ENCODE peak calls at places on chromosomes 16 and 17, in eight cellular contexts. H is astrocyte of the spinal cord, E is lower lobe of right lung, L is neural progenitor cell, F is heart left ventricle, P is IMR-90, T is colonic mucosa, I is cardiac fibroblast. J is an unnamed sample.

GRCh38 chr16:47049901-47050583 is 76.6 kb upstream of the DNAJA2 start:
- DNase-seq in E (no peak), H (no peak), F (no peak), P (no peak), T (no peak), L (no peak), I (no peak), J (no peak)

GRCh38 chr17:65261682-65262636 is 124.8 kb downstream of the RGS9 start:
- DNase-seq in E (no peak), F (no peak), L (no peak), I (peak; percentile 55), T (no peak), H (no peak), P (peak; percentile 46), J (no peak)

GRCh38 chr16:52515068-52515671 is 31.8 kb downstream of the TOX3 start:
- DNase-seq in F (no peak), I (no peak), H (no peak), T (no peak), E (no peak), P (no peak), L (peak; percentile 30), J (no peak)

GRCh38 chr16:87766485-87766797 is 655 bp upstream of the KLHDC4 start:
- DNase-seq in H (no peak), P (no peak), F (no peak), L (no peak), T (no peak), I (no peak), E (no peak), J (no peak)

GRCh38 chr17:49987681-49988441 is 7.2 kb downstream of the DLX3 start:
- DNase-seq in P (no peak), I (no peak), F (no peak), H (no peak), E (no peak), T (no peak), L (peak; percentile 69), J (no peak)

GRCh38 chr17:19360772-19361171 is 1.8 kb downstream of the B9D1 start:
- DNase-seq in T (no peak), I (no peak), H (no peak), F (no peak), E (no peak), P (no peak), L (no peak), J (no peak)

GRCh38 chr17:8210761-8211458 is 535 bp upstream of the AURKB start:
- DNase-seq in P (no peak), I (no peak), E (no peak), T (peak; percentile 39), H (no peak), L (no peak), F (no peak), J (no peak)

GRCh38 chr16:21211486-21211885 is at the start of gene ZP2:
- DNase-seq in H (no peak), E (no peak), P (no peak), L (no peak), I (no peak), F (no peak), T (no peak), J (no peak)

GRCh38 chr16:56633535-56633934 is 1.1 kb downstream of the MT1M start:
- DNase-seq in F (no peak), P (no peak), L (no peak), H (no peak), I (no peak), E (no peak), T (no peak), J (no peak)
- H3K4me3 ChIP-seq in F (peak overlapping the region; percentile 46), P (no peak overlapping the region), L (no peak overlapping the region), H (no peak overlapping the region), I (no peak overlapping the region), E (peak overlapping the region; percentile 61), T (no peak overlapping the region), J (no peak overlapping the region)

DNA sequence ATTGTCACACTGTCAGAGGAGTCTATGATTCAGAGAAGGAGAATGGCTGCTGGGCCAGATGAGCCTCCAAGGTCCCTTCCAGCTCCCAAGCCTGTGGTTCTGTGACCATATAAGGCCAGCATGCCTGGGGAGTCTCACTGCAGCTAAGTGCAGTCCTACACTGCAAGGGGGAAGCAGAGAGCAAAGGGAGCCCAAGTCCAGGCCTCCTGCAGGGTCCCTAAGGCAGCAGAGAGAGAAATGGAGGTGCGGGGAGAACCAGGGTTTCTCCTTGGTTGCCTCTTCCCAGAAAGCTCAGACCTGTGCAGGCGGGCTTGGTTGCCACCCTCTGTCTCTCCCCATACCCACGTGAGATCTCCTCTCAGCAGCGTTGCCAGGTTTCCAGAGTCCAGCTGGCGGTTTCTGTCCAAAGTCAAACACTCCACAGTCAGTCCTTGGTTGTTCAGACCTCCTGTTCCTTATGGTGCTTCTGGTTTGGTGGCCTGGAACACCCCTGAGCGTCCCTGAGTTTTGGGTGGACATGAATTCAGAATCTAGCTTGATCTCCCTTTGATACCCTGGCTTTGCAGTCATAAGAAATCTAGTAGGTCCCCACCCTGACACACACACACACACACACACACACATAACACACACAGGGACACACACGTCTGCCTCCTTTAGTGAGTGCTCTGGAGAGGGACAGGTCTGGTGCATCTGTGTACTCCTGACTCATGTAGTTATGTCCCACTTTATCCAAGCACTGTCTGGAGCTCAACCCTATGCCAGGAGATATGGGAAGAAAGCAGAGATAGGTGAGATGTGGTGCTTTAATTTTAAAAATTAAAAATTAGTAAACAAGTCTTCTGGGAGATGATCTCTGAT is 78.8 kb downstream of the GNAO1 start:
- DNase-seq in H (peak; percentile 66), L (peak; percentile 20), I (peak; percentile 77), P (peak; percentile 86), F (no peak), E (no peak), T (no peak), J (peak; percentile 51)
- TF ChIP-seq CTCF in H (peak; percentile 46), L (no peak), I (peak; percentile 39), P (peak; percentile 52), F (no peak), E (no peak), T (no peak), J (peak; percentile 39)

GRCh38 chr17:81403040-81403467 is 7.8 kb downstream of the BAHCC1 start:
- DNase-seq in I (peak; percentile 54), F (no peak), L (peak; percentile 60), E (no peak), P (peak; percentile 46), H (no peak), T (no peak), J (peak; percentile 75)

GRCh38 chr17:81404557-81405165 is 9.4 kb downstream of the BAHCC1 start:
- DNase-seq in T (peak; percentile 57), I (peak; percentile 40), F (no peak), H (no peak), P (no peak), L (no peak), E (no peak), J (peak; percentile 65)

GRCh38 chr17:81402530-81402941 is 7.3 kb downstream of the BAHCC1 start:
- DNase-seq in F (no peak), H (no peak), E (no peak), L (no peak), P (no peak), I (no peak), T (no peak), J (peak; percentile 54)

GRCh38 chr17:81405382-81406005 is 10.2 kb downstream of the BAHCC1 start:
- DNase-seq in T (no peak), H (no peak), I (peak; percentile 81), E (no peak), L (no peak), F (no peak), P (no peak), J (peak; percentile 95)

DNA sequence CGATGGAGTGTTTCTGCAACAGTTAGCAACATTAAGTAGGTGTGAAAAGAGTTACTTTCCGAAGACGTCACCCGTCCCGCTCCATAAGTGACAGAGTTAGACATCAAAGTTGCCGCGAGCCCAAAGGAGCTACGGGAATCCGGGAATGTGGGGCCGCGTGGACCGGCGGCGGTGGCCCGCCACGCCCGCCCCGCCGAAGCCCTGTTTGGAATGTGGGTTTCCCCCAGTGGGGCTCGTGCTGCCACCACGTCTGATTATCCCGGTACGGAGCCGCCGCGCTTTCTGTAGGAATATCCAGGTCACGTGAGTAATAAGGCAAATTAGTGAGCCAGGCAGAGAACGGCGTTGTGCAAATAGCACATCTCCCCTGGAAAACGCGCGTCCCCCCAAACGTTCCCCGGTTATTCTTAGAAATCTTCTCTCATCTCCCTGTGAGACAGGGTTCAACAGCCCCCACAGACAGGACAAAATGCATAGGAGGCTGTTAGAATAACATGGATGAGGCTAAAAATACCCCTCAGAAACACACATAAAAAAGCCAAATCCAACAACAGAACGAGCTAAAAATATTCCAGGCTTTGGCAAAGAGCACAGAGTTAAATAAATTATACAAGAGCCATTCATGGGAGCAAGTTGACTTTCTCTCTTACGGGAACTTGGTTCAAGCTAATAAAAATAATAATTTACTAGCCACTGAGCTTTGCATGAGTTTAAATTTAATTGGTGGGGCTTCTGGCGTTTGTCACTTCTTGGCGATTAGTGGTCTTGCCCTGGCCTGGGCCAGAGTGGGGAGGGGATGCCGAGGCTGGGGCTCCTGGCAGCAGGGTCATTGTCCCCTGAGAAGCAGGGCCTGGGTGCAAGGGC is 8.6 kb downstream of the BAHCC1 start:
- DNase-seq in T (no peak), H (no peak), E (no peak), P (no peak), I (peak; percentile 43), F (no peak), L (no peak), J (peak; percentile 82)
- H3K4me3 ChIP-seq in T (no peak overlapping the region), H (no peak overlapping the region), E (peak overlapping the region; percentile 28), P (no peak overlapping the region), I (no peak overlapping the region), F (peak overlapping the region; percentile 2), L (no peak overlapping the region), J (peak overlapping the region; percentile 27)

GRCh38 chr16:79659352-79659751 is 58.8 kb upstream of the MAF start:
- DNase-seq in E (no peak), T (no peak), P (no peak), H (no peak), F (no peak), I (no peak), L (no peak), J (no peak)

GRCh38 chr16:79662122-79662521 is 61.6 kb upstream of the MAF start:
- DNase-seq in E (no peak), F (no peak), T (no peak), I (no peak), P (no peak), L (no peak), H (no peak), J (no peak)

GRCh38 chr16:79662673-79663313 is 62.3 kb upstream of the MAF start:
- DNase-seq in F (no peak), E (no peak), P (no peak), H (no peak), L (no peak), I (no peak), T (no peak), J (no peak)

GRCh38 chr16:79664407-79664806 is 63.9 kb upstream of the MAF start:
- DNase-seq in T (no peak), E (no peak), F (no peak), H (no peak), L (no peak), I (no peak), P (no peak), J (no peak)

GRCh38 chr16:79661578-79661977 is 61.0 kb upstream of the MAF start:
- DNase-seq in L (no peak), P (no peak), F (no peak), I (no peak), E (no peak), H (no peak), T (no peak), J (no peak)
- TF ChIP-seq CTCF in L (no peak), P (no peak), F (no peak), I (no peak), E (no peak), H (no peak), T (no peak), J (no peak)

GRCh38 chr17:74417178-74418045 is 14.5 kb upstream of the GPRC5C start:
- DNase-seq in L (no peak), P (no peak), I (peak; percentile 56), H (no peak), T (peak; percentile 71), E (no peak), F (no peak), J (no peak)
- H3K4me3 ChIP-seq in L (no peak overlapping the region), P (no peak overlapping the region), I (no peak overlapping the region), H (no peak overlapping the region), T (no peak overlapping the region), E (no peak overlapping the region), F (no peak overlapping the region), J (no peak overlapping the region)